ENCODE peak calls at places on chromosomes 13 and 19, in ten cellular contexts. One of them, this sample, is unnamed.

GRCh38 chr19:19315444-19315843 is 4.9 kb downstream of the SUGP1 start:
- ATAC-seq in right lobe of liver: no peak
- ATAC-seq in HCT116: no peak
- ATAC-seq in HepG2: peak; percentile 52
- ATAC-seq in A549: peak; percentile 52
- ATAC-seq in K562: peak; percentile 12
- ATAC-seq in upper lobe of left lung: no peak
- ATAC-seq in heart left ventricle: no peak
- ATAC-seq in body of pancreas: no peak
- ATAC-seq in GM12878: peak; percentile 24
- ATAC-seq in this sample: no peak

GRCh38 chr13:97028441-97029299 is 34.4 kb upstream of the OXGR1 start:
- ATAC-seq in K562: peak; percentile 47
- ATAC-seq in HCT116: peak; percentile 79
- ATAC-seq in right lobe of liver: peak; percentile 75
- ATAC-seq in GM12878: peak; percentile 69
- ATAC-seq in upper lobe of left lung: peak; percentile 86
- ATAC-seq in A549: peak; percentile 64
- ATAC-seq in body of pancreas: peak; percentile 53
- ATAC-seq in heart left ventricle: no peak
- ATAC-seq in HepG2: peak; percentile 36
- ATAC-seq in this sample: peak; percentile 31

GRCh38 chr19:4705413-4706131 is 18.1 kb downstream of the DPP9 start:
- ATAC-seq in body of pancreas: no peak
- ATAC-seq in A549: no peak
- ATAC-seq in HCT116: no peak
- ATAC-seq in K562: no peak
- ATAC-seq in HepG2: peak; percentile 82
- ATAC-seq in heart left ventricle: peak; percentile 33
- ATAC-seq in right lobe of liver: peak; percentile 53
- ATAC-seq in upper lobe of left lung: no peak
- ATAC-seq in GM12878: no peak
- ATAC-seq in this sample: peak; percentile 35

GRCh38 chr13:93861818-93862217 is 617.7 kb downstream of the DCT start:
- ATAC-seq in GM12878: no peak
- ATAC-seq in body of pancreas: no peak
- ATAC-seq in right lobe of liver: no peak
- ATAC-seq in A549: peak; percentile 89
- ATAC-seq in HCT116: no peak
- ATAC-seq in HepG2: no peak
- ATAC-seq in K562: no peak
- ATAC-seq in heart left ventricle: peak; percentile 91
- ATAC-seq in upper lobe of left lung: peak; percentile 92
- ATAC-seq in this sample: no peak

GRCh38 chr19:16462757-16463250 is 9.0 kb downstream of the EPS15L1 start:
- ATAC-seq in HCT116: peak; percentile 67
- ATAC-seq in body of pancreas: no peak
- ATAC-seq in upper lobe of left lung: no peak
- ATAC-seq in K562: no peak
- ATAC-seq in right lobe of liver: peak; percentile 88
- ATAC-seq in heart left ventricle: no peak
- ATAC-seq in GM12878: peak; percentile 9
- ATAC-seq in HepG2: no peak
- ATAC-seq in A549: peak; percentile 20
- ATAC-seq in this sample: peak; percentile 22

GRCh38 chr13:110419391-110419791 is 112.3 kb downstream of the COL4A2 start:
- ATAC-seq in right lobe of liver: no peak
- ATAC-seq in heart left ventricle: no peak
- ATAC-seq in A549: peak; percentile 86
- ATAC-seq in body of pancreas: no peak
- ATAC-seq in K562: no peak
- ATAC-seq in upper lobe of left lung: no peak
- ATAC-seq in HCT116: no peak
- ATAC-seq in HepG2: peak; percentile 57
- ATAC-seq in GM12878: peak; percentile 80
- ATAC-seq in this sample: no peak

GRCh38 chr19:39297931-39298634 is 1.9 kb downstream of the IFNL1 start:
- ATAC-seq in A549: peak; percentile 48
- ATAC-seq in right lobe of liver: peak; percentile 70
- ATAC-seq in GM12878: peak; percentile 70
- ATAC-seq in HepG2: peak; percentile 47
- ATAC-seq in heart left ventricle: peak; percentile 38
- ATAC-seq in HCT116: no peak
- ATAC-seq in upper lobe of left lung: peak; percentile 46
- ATAC-seq in body of pancreas: no peak
- ATAC-seq in K562: peak; percentile 53
- ATAC-seq in this sample: no peak

GRCh38 chr13:76833465-76833864 is 52.7 kb downstream of the KCTD12 start:
- ATAC-seq in HCT116: no peak
- ATAC-seq in heart left ventricle: no peak
- ATAC-seq in GM12878: no peak
- ATAC-seq in A549: no peak
- ATAC-seq in right lobe of liver: no peak
- ATAC-seq in HepG2: no peak
- ATAC-seq in body of pancreas: no peak
- ATAC-seq in upper lobe of left lung: no peak
- ATAC-seq in K562: no peak
- ATAC-seq in this sample: no peak

GRCh38 chr13:39415403-39415802 is 187.6 kb downstream of the LHFPL6 start:
- ATAC-seq in body of pancreas: peak; percentile 33
- ATAC-seq in right lobe of liver: no peak
- ATAC-seq in HCT116: peak; percentile 50
- ATAC-seq in HepG2: peak; percentile 59
- ATAC-seq in A549: peak; percentile 59
- ATAC-seq in K562: no peak
- ATAC-seq in heart left ventricle: peak; percentile 75
- ATAC-seq in GM12878: peak; percentile 74
- ATAC-seq in upper lobe of left lung: no peak
- ATAC-seq in this sample: no peak

GRCh38 chr19:54439174-54439851 is 9.7 kb upstream of the LENG8 start:
- ATAC-seq in HCT116: peak; percentile 94
- ATAC-seq in K562: peak; percentile 91
- ATAC-seq in right lobe of liver: peak; percentile 30
- ATAC-seq in body of pancreas: peak; percentile 94
- ATAC-seq in upper lobe of left lung: no peak
- ATAC-seq in heart left ventricle: peak; percentile 41
- ATAC-seq in A549: peak; percentile 95
- ATAC-seq in GM12878: peak; percentile 73
- ATAC-seq in HepG2: peak; percentile 94
- ATAC-seq in this sample: no peak

GRCh38 chr19:38826856-38827551 is 4.6 kb downstream of the ECH1 start:
- ATAC-seq in right lobe of liver: no peak
- ATAC-seq in heart left ventricle: no peak
- ATAC-seq in HCT116: no peak
- ATAC-seq in GM12878: no peak
- ATAC-seq in body of pancreas: no peak
- ATAC-seq in K562: no peak
- ATAC-seq in A549: no peak
- ATAC-seq in HepG2: no peak
- ATAC-seq in upper lobe of left lung: no peak
- ATAC-seq in this sample: no peak

GRCh38 chr13:38141792-38142191 is 207.9 kb upstream of the UFM1 start:
- ATAC-seq in right lobe of liver: no peak
- ATAC-seq in heart left ventricle: no peak
- ATAC-seq in body of pancreas: no peak
- ATAC-seq in upper lobe of left lung: no peak
- ATAC-seq in A549: no peak
- ATAC-seq in HCT116: no peak
- ATAC-seq in HepG2: no peak
- ATAC-seq in GM12878: no peak
- ATAC-seq in K562: no peak
- ATAC-seq in this sample: no peak

GRCh38 chr13:74289861-74290260 is 155.7 kb upstream of the KLF12 start:
- ATAC-seq in HCT116: no peak
- ATAC-seq in heart left ventricle: no peak
- ATAC-seq in A549: no peak
- ATAC-seq in GM12878: no peak
- ATAC-seq in body of pancreas: no peak
- ATAC-seq in HepG2: no peak
- ATAC-seq in K562: no peak
- ATAC-seq in upper lobe of left lung: no peak
- ATAC-seq in right lobe of liver: no peak
- ATAC-seq in this sample: no peak

GRCh38 chr13:83907196-83907989 is 25.1 kb upstream of the SLITRK1 start:
- ATAC-seq in GM12878: no peak
- ATAC-seq in heart left ventricle: no peak
- ATAC-seq in K562: no peak
- ATAC-seq in HCT116: no peak
- ATAC-seq in right lobe of liver: no peak
- ATAC-seq in HepG2: no peak
- ATAC-seq in A549: no peak
- ATAC-seq in body of pancreas: no peak
- ATAC-seq in upper lobe of left lung: no peak
- ATAC-seq in this sample: no peak

GRCh38 chr13:25286308-25286968 is 850 bp downstream of the MTMR6 start:
- ATAC-seq in body of pancreas: peak; percentile 16
- ATAC-seq in upper lobe of left lung: peak; percentile 75
- ATAC-seq in right lobe of liver: peak; percentile 49
- ATAC-seq in HCT116: peak; percentile 16
- ATAC-seq in HepG2: peak; percentile 64
- ATAC-seq in GM12878: peak; percentile 60
- ATAC-seq in heart left ventricle: peak; percentile 5
- ATAC-seq in K562: peak; percentile 58
- ATAC-seq in A549: peak; percentile 58
- ATAC-seq in this sample: no peak

GRCh38 chr19:5155586-5156210 is 184.9 kb downstream of the PTPRS start:
- ATAC-seq in upper lobe of left lung: no peak
- ATAC-seq in K562: no peak
- ATAC-seq in GM12878: no peak
- ATAC-seq in heart left ventricle: no peak
- ATAC-seq in HepG2: no peak
- ATAC-seq in HCT116: no peak
- ATAC-seq in body of pancreas: no peak
- ATAC-seq in right lobe of liver: no peak
- ATAC-seq in A549: no peak
- ATAC-seq in this sample: no peak

GRCh38 chr19:42596391-42597071 is 1.8 kb upstream of the CEACAM8 start:
- ATAC-seq in HCT116: peak; percentile 91
- ATAC-seq in heart left ventricle: peak; percentile 71
- ATAC-seq in GM12878: peak; percentile 83
- ATAC-seq in upper lobe of left lung: peak; percentile 68
- ATAC-seq in HepG2: peak; percentile 86
- ATAC-seq in body of pancreas: no peak
- ATAC-seq in A549: peak; percentile 90
- ATAC-seq in right lobe of liver: peak; percentile 80
- ATAC-seq in K562: peak; percentile 95
- ATAC-seq in this sample: no peak

GRCh38 chr13:39130298-39130697 is 92.0 kb downstream of the NHLRC3 start:
- ATAC-seq in heart left ventricle: no peak
- ATAC-seq in A549: no peak
- ATAC-seq in upper lobe of left lung: no peak
- ATAC-seq in right lobe of liver: no peak
- ATAC-seq in K562: no peak
- ATAC-seq in GM12878: no peak
- ATAC-seq in HCT116: no peak
- ATAC-seq in body of pancreas: no peak
- ATAC-seq in HepG2: no peak
- ATAC-seq in this sample: no peak

GRCh38 chr19:756232-756631 is 5.3 kb downstream of the MISP start:
- ATAC-seq in HCT116: peak; percentile 32
- ATAC-seq in upper lobe of left lung: no peak
- ATAC-seq in body of pancreas: no peak
- ATAC-seq in HepG2: peak; percentile 55
- ATAC-seq in A549: no peak
- ATAC-seq in heart left ventricle: no peak
- ATAC-seq in GM12878: peak; percentile 61
- ATAC-seq in right lobe of liver: no peak
- ATAC-seq in K562: peak; percentile 87
- ATAC-seq in this sample: no peak

GRCh38 chr19:50001158-50001557 is 24.0 kb downstream of the VRK3 start:
- ATAC-seq in A549: no peak
- ATAC-seq in HepG2: no peak
- ATAC-seq in HCT116: no peak
- ATAC-seq in K562: no peak
- ATAC-seq in right lobe of liver: no peak
- ATAC-seq in body of pancreas: no peak
- ATAC-seq in GM12878: no peak
- ATAC-seq in heart left ventricle: no peak
- ATAC-seq in upper lobe of left lung: no peak
- ATAC-seq in this sample: no peak

GRCh38 chr13:61685683-61686013 is 270.0 kb upstream of the PCDH20 start:
- ATAC-seq in K562: no peak
- ATAC-seq in right lobe of liver: peak; percentile 99
- ATAC-seq in body of pancreas: no peak
- ATAC-seq in HCT116: peak; percentile 59
- ATAC-seq in GM12878: peak; percentile 44
- ATAC-seq in heart left ventricle: no peak
- ATAC-seq in upper lobe of left lung: no peak
- ATAC-seq in A549: no peak
- ATAC-seq in HepG2: peak; percentile 100
- ATAC-seq in this sample: no peak

GRCh38 chr19:32397736-32398135 is 7.8 kb upstream of the DPY19L3 start:
- ATAC-seq in HepG2: peak; percentile 61
- ATAC-seq in upper lobe of left lung: no peak
- ATAC-seq in A549: peak; percentile 70
- ATAC-seq in heart left ventricle: no peak
- ATAC-seq in HCT116: peak; percentile 62
- ATAC-seq in GM12878: no peak
- ATAC-seq in K562: no peak
- ATAC-seq in body of pancreas: no peak
- ATAC-seq in right lobe of liver: no peak
- ATAC-seq in this sample: no peak
- TF ChIP-seq POLR2A in HepG2: no peak
- TF ChIP-seq POLR2A in upper lobe of left lung: no peak
- TF ChIP-seq POLR2A in A549: no peak
- TF ChIP-seq POLR2A in heart left ventricle: no peak
- TF ChIP-seq POLR2A in HCT116: no peak
- TF ChIP-seq POLR2A in GM12878: no peak
- TF ChIP-seq POLR2A in K562: no peak
- TF ChIP-seq POLR2A in body of pancreas: no peak
- TF ChIP-seq POLR2A in right lobe of liver: no peak
- TF ChIP-seq POLR2A in this sample: no peak

GRCh38 chr19:11375143-11375948 is 880 bp downstream of the SWSAP1 start:
- ATAC-seq in heart left ventricle: no peak
- ATAC-seq in HCT116: no peak
- ATAC-seq in body of pancreas: no peak
- ATAC-seq in upper lobe of left lung: no peak
- ATAC-seq in K562: peak; percentile 10
- ATAC-seq in HepG2: peak; percentile 50
- ATAC-seq in right lobe of liver: peak; percentile 28
- ATAC-seq in GM12878: peak; percentile 65
- ATAC-seq in A549: no peak
- ATAC-seq in this sample: peak; percentile 0
- TF ChIP-seq POLR2A in heart left ventricle: no peak
- TF ChIP-seq POLR2A in HCT116: no peak
- TF ChIP-seq POLR2A in body of pancreas: peak; percentile 35
- TF ChIP-seq POLR2A in upper lobe of left lung: peak; percentile 2
- TF ChIP-seq POLR2A in K562: no peak
- TF ChIP-seq POLR2A in HepG2: peak; percentile 65
- TF ChIP-seq POLR2A in right lobe of liver: peak; percentile 95
- TF ChIP-seq POLR2A in GM12878: peak; percentile 80
- TF ChIP-seq POLR2A in A549: no peak
- TF ChIP-seq POLR2A in this sample: peak; percentile 15

GRCh38 chr13:35833031-35833430 is 298.2 kb downstream of the DCLK1 start:
- ATAC-seq in GM12878: no peak
- ATAC-seq in K562: no peak
- ATAC-seq in A549: no peak
- ATAC-seq in body of pancreas: no peak
- ATAC-seq in upper lobe of left lung: no peak
- ATAC-seq in right lobe of liver: no peak
- ATAC-seq in heart left ventricle: no peak
- ATAC-seq in HepG2: no peak
- ATAC-seq in HCT116: no peak
- ATAC-seq in this sample: no peak
- TF ChIP-seq POLR2A in GM12878: no peak
- TF ChIP-seq POLR2A in K562: no peak
- TF ChIP-seq POLR2A in A549: no peak
- TF ChIP-seq POLR2A in body of pancreas: no peak
- TF ChIP-seq POLR2A in upper lobe of left lung: no peak
- TF ChIP-seq POLR2A in right lobe of liver: no peak
- TF ChIP-seq POLR2A in heart left ventricle: no peak
- TF ChIP-seq POLR2A in HepG2: no peak
- TF ChIP-seq POLR2A in HCT116: no peak
- TF ChIP-seq POLR2A in this sample: no peak

GRCh38 chr19:45585158-45585577 is 566 bp upstream of the OPA3 start:
- ATAC-seq in K562: no peak
- ATAC-seq in right lobe of liver: no peak
- ATAC-seq in heart left ventricle: no peak
- ATAC-seq in A549: peak; percentile 3
- ATAC-seq in HepG2: no peak
- ATAC-seq in GM12878: peak; percentile 6
- ATAC-seq in body of pancreas: peak; percentile 0
- ATAC-seq in HCT116: peak; percentile 1
- ATAC-seq in upper lobe of left lung: no peak
- ATAC-seq in this sample: no peak
- TF ChIP-seq POLR2A in K562: no peak
- TF ChIP-seq POLR2A in right lobe of liver: no peak
- TF ChIP-seq POLR2A in heart left ventricle: no peak
- TF ChIP-seq POLR2A in A549: no peak
- TF ChIP-seq POLR2A in HepG2: no peak
- TF ChIP-seq POLR2A in GM12878: no peak
- TF ChIP-seq POLR2A in body of pancreas: no peak
- TF ChIP-seq POLR2A in HCT116: no peak
- TF ChIP-seq POLR2A in upper lobe of left lung: no peak
- TF ChIP-seq POLR2A in this sample: no peak